ENCODE peak calls at places on chromosomes 2 and 18, in seven cellular contexts. M is esophagus squamous epithelium, F is lower lobe of right lung, X is astrocyte, W is SK-N-SH, Y is heart left ventricle, R is heart right ventricle. E is an unnamed sample.

GRCh38 chr2:204984421-204984925 is 439.2 kb downstream of the PARD3B start:
- DNase-seq in M (no peak), F (no peak), X (no peak), W (no peak), Y (no peak), R (no peak), E (no peak)

GRCh38 chr2:201149064-201149820 is 33.3 kb downstream of the CFLAR start:
- DNase-seq in M (no peak), F (no peak), X (peak; percentile 97), W (no peak), Y (no peak), R (no peak), E (no peak)

GRCh38 chr2:171630812-171631626 is 56.2 kb upstream of the DYNC1I2 start:
- DNase-seq in M (no peak), F (no peak), X (peak; percentile 16), W (no peak), Y (no peak), R (no peak), E (no peak)

GRCh38 chr2:9618410-9618809 is 12.4 kb downstream of the YWHAQ start:
- DNase-seq in M (no peak), F (no peak), X (no peak), W (no peak), Y (no peak), R (no peak), E (no peak)

GRCh38 chr2:197191177-197191947 is 119.2 kb downstream of the ANKRD44 start:
- DNase-seq in M (no peak), F (no peak), X (no peak), W (peak; percentile 48), Y (no peak), R (no peak), E (no peak)

GRCh38 chr18:70289351-70290330 is 796 bp downstream of the SOCS6 start:
- DNase-seq in M (no peak), F (peak; percentile 62), X (no peak), W (peak; percentile 85), Y (peak; percentile 46), R (peak; percentile 40), E (peak; percentile 39)

GRCh38 chr2:86302320-86302719 is 35.1 kb downstream of the REEP1 start:
- DNase-seq in M (no peak), F (no peak), X (no peak), W (no peak), Y (no peak), R (no peak), E (no peak)

GRCh38 chr18:51234117-51235010 is 36.9 kb upstream of the MEX3C start:
- DNase-seq in M (no peak), F (no peak), X (no peak), W (no peak), Y (no peak), R (no peak), E (no peak)

GRCh38 chr2:3656762-3657691 is 973 bp upstream of the ALLC start:
- DNase-seq in M (no peak), F (no peak), X (no peak), W (no peak), Y (no peak), R (no peak), E (no peak)

GRCh38 chr2:68709421-68709911 is 25.1 kb upstream of the ARHGAP25 start:
- DNase-seq in M (no peak), F (no peak), X (peak; percentile 21), W (peak; percentile 52), Y (no peak), R (no peak), E (no peak)

GRCh38 chr18:7812431-7813063 is 245.4 kb downstream of the PTPRM start:
- DNase-seq in M (no peak), F (no peak), X (peak; percentile 84), W (no peak), Y (no peak), R (no peak), E (no peak)

GRCh38 chr18:7885763-7886295 is 318.7 kb downstream of the PTPRM start:
- DNase-seq in M (no peak), F (no peak), X (no peak), W (no peak), Y (no peak), R (no peak), E (no peak)

GRCh38 chr2:39914949-39915348 is 135.9 kb upstream of the THUMPD2 start:
- DNase-seq in M (no peak), F (no peak), X (no peak), W (no peak), Y (no peak), R (no peak), E (no peak)

GRCh38 chr18:47877892-47878291 is 52.6 kb downstream of the SMAD2 start:
- DNase-seq in M (no peak), F (no peak), X (peak; percentile 17), W (no peak), Y (no peak), R (no peak), E (no peak)

GRCh38 chr2:20465716-20466391 is 19.0 kb downstream of the RHOB start:
- DNase-seq in M (no peak), F (no peak), X (no peak), W (peak; percentile 67), Y (no peak), R (no peak), E (peak; percentile 42)

GRCh38 chr18:56992777-56993176 is 154.1 kb upstream of the BOD1L2 start:
- DNase-seq in M (no peak), F (no peak), X (peak; percentile 7), W (no peak), Y (no peak), R (no peak), E (no peak)

GRCh38 chr2:189336276-189336975 is 104.8 kb upstream of the WDR75 start:
- DNase-seq in M (no peak), F (no peak), X (no peak), W (no peak), Y (no peak), R (no peak), E (no peak)

DNA sequence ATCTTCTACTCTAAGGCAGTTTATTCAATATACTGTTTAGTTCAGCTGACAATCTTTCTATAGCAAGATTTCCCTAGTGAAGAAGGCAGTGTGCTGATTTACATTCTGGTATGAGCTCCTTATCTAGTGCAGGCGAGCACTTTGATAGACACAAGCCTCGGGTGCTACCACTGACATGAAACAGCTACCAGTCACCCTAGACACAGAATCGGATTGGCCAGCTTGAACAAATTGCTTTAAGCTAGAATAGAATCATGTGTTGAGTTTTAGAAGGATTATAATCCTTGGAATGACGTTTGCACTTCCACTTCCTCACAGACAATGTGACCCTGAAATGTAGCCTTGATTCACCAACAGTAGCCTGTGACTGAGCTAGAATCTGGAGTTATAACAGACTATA is 394.0 kb downstream of the EPHA4 start:
- DNase-seq in M (no peak), F (no peak), X (no peak), W (no peak), Y (no peak), R (no peak), E (no peak)
- H3K36me3 ChIP-seq in M (no peaks in the 10 kb centered on the region), F (no peaks in the 10 kb centered on the region), X (no peaks in the 10 kb centered on the region), W (no peaks in the 10 kb centered on the region), Y (no peaks in the 10 kb centered on the region), R (no peaks in the 10 kb centered on the region), E (no peaks in the 10 kb centered on the region)

GRCh38 chr18:26017929-26018328 is 72.5 kb downstream of the SS18 start:
- DNase-seq in M (no peak), F (no peak), X (no peak), W (no peak), Y (no peak), R (no peak), E (no peak)
- TF ChIP-seq CTCF in M (no peak), F (no peak), X (peak; percentile 15), W (peak; percentile 33), Y (no peak), R (no peak), E (no peak)

GRCh38 chr2:74439373-74440004 is 2.2 kb downstream of the RTKN start:
- DNase-seq in M (no peak), F (no peak), X (no peak), W (no peak), Y (no peak), R (no peak), E (no peak)

GRCh38 chr2:74438248-74438647 is 3.5 kb downstream of the RTKN start:
- DNase-seq in M (no peak), F (no peak), X (no peak), W (no peak), Y (no peak), R (no peak), E (no peak)

GRCh38 chr2:74441111-74441689 is 537 bp downstream of the RTKN start:
- DNase-seq in M (no peak), F (no peak), X (no peak), W (no peak), Y (no peak), R (peak; percentile 35), E (no peak)

GRCh38 chr2:74440378-74441110 is 1.2 kb downstream of the RTKN start:
- DNase-seq in M (no peak), F (peak; percentile 87), X (peak; percentile 64), W (peak; percentile 99), Y (peak; percentile 92), R (peak; percentile 92), E (peak; percentile 84)

DNA sequence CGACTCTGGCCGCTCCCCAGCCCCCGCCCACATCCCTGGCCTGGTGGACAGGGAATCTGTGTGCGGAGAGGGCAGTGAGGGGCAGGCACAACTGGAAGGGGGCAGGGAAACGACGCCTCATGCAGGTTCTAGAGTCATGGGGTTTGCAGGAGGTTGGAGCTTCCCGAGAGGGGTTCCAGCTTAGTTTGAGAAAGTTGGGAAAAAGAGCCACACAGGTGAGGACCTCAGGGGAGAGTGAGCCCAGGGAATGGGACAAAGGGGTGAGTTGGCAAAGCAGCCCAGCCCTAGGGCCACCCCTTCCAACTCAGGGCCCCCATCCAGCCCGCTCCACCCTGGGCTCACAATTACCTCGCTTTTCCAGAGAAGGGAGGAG is 1.7 kb downstream of the RTKN start:
- DNase-seq in M (no peak), F (no peak), X (no peak), W (peak; percentile 84), Y (peak; percentile 82), R (peak; percentile 82), E (peak; percentile 57)
- H3K27ac ChIP-seq in M (peak overlapping the region; percentile 89), F (peak overlapping the region; percentile 91), X (peak overlapping the region; percentile 27), W (peak overlapping the region; percentile 98), Y (peak overlapping the region; percentile 87), R (peak overlapping the region; percentile 93), E (peak overlapping the region; percentile 95)

GRCh38 chr2:228140934-228141528 is 40.5 kb downstream of the SPHKAP start:
- DNase-seq in M (no peak), F (no peak), X (no peak), W (no peak), Y (no peak), R (no peak), E (no peak)
- H3K36me3 ChIP-seq in M (no peaks in the 10 kb centered on the region), F (no peaks in the 10 kb centered on the region), X (no peaks in the 10 kb centered on the region), W (no peaks in the 10 kb centered on the region), Y (no peaks in the 10 kb centered on the region), R (no peaks in the 10 kb centered on the region), E (no peaks in the 10 kb centered on the region)

E was measured in body of pancreas.